ENCODE peak calls at places on chromosomes 6 and 20, in six cellular contexts. A, W, M, O, N and R are unnamed samples.

GRCh38 chr6:105759946-105760345 is 326.2 kb upstream of the PRDM1 start:
- DNase-seq in O (no peak), M (no peak), W (no peak), A (peak; percentile 95), N (no peak), R (peak; percentile 90)

GRCh38 chr6:150962436-150962835 is 96.9 kb downstream of the MTHFD1L start:
- DNase-seq in N (no peak), W (no peak), M (no peak), A (no peak), O (no peak), R (no peak)

GRCh38 chr6:73506246-73506645 is 14.6 kb downstream of the EEF1A1 start:
- DNase-seq in W (no peak), N (no peak), M (no peak), O (no peak), A (no peak), R (no peak)

GRCh38 chr20:13009682-13010406 is 1.1 kb downstream of the SPTLC3 start:
- DNase-seq in O (peak; percentile 65), W (peak; percentile 19), A (peak; percentile 96), N (no peak), M (no peak), R (no peak)

GRCh38 chr6:33298773-33299236 is at the start of gene RGL2:
- DNase-seq in M (peak; percentile 94), N (no peak), O (peak; percentile 94), W (peak; percentile 82), A (peak; percentile 33), R (no peak)

GRCh38 chr20:5146302-5146653 is 19.5 kb downstream of the CDS2 start:
- DNase-seq in N (no peak), M (no peak), O (no peak), W (no peak), A (no peak), R (no peak)

GRCh38 chr6:142902636-142903053 is 42.3 kb downstream of the HIVEP2 start:
- DNase-seq in A (peak; percentile 99), N (no peak), O (peak; percentile 71), W (peak; percentile 25), M (no peak), R (peak; percentile 66)

GRCh38 chr6:156601821-156602301 is 175.3 kb upstream of the ARID1B start:
- DNase-seq in M (no peak), A (no peak), O (no peak), W (no peak), N (no peak), R (no peak)

GRCh38 chr6:134995536-134995935 is 45.6 kb upstream of the ALDH8A1 start:
- DNase-seq in A (no peak), M (no peak), N (no peak), W (no peak), O (no peak), R (no peak)

GRCh38 chr6:109344226-109344625 is 38.0 kb downstream of the CD164 start:
- DNase-seq in A (no peak), O (no peak), W (no peak), M (no peak), N (no peak), R (no peak)

GRCh38 chr6:72646604-72647485 is 25.0 kb downstream of the KCNQ5 start:
- DNase-seq in W (no peak), M (no peak), A (peak; percentile 15), O (no peak), N (no peak), R (no peak)

GRCh38 chr20:45230631-45231030 is 9.5 kb downstream of the SEMG2 start:
- DNase-seq in A (no peak), W (no peak), M (no peak), N (no peak), O (no peak), R (no peak)

GRCh38 chr20:43985608-43986316 is 71.1 kb downstream of the TOX2 start:
- DNase-seq in N (no peak), A (no peak), W (no peak), M (no peak), O (no peak), R (no peak)

GRCh38 chr6:160256445-160256844 is 2.2 kb downstream of the SLC22A2 start:
- DNase-seq in W (no peak), A (no peak), N (no peak), M (no peak), O (no peak), R (peak; percentile 86)

GRCh38 chr20:9514461-9515210 is at the start of gene LAMP5:
- DNase-seq in W (no peak), O (no peak), M (no peak), N (no peak), A (peak; percentile 29), R (no peak)

GRCh38 chr6:2363211-2363610 is 117.8 kb upstream of the GMDS start:
- DNase-seq in O (no peak), W (no peak), N (no peak), A (peak; percentile 12), M (no peak), R (no peak)

GRCh38 chr6:139927742-139928305 is 553.4 kb upstream of the CITED2 start:
- DNase-seq in O (no peak), W (no peak), M (no peak), N (no peak), A (no peak), R (no peak)

GRCh38 chr20:62761058-62761758 is 35.1 kb upstream of the MRGBP start:
- DNase-seq in M (peak; percentile 53), N (no peak), W (no peak), A (no peak), O (peak; percentile 80), R (no peak)

DNA sequence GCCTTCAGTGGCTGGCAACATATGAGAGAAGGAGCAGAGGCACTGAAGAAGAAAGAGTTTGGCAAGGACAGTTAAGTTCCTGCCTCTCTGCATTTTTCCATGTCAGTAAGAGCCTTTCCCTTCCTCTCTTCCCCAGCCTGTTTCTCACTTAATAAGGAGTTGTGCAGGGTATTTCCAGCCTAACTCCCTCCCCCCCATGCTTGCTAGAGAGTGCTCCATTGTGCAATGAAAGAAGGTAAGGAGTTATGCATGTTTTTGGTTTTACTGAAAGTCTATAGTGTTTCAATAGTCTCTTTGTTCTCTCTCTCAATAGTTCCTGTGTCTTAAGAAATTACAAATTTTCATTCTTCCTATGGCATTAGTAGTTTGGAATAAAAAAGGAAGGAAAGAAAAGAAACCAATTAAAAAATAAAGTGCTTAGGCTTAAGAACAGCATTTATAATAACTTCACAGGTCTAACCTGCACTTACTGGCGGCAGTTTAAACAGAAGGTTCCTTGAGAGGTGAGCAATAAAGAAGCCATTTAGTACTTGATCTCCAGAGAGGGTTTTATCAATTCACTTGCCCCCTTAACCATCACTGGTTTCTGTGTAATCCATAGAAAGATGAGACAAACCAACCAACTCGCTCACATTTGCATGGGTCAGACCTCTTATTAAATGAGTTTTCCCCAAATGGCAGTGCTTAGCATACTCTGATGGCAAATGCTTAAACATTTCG is 251.1 kb downstream of the PTPRT start:
- DNase-seq in M (no peak), O (no peak), A (no peak), W (no peak), N (no peak), R (no peak)
- H3K27ac ChIP-seq in M (no peak overlapping the region), O (no peak overlapping the region), A (no peak overlapping the region), W (no peak overlapping the region), N (no peak overlapping the region), R (no peak overlapping the region)

DNA sequence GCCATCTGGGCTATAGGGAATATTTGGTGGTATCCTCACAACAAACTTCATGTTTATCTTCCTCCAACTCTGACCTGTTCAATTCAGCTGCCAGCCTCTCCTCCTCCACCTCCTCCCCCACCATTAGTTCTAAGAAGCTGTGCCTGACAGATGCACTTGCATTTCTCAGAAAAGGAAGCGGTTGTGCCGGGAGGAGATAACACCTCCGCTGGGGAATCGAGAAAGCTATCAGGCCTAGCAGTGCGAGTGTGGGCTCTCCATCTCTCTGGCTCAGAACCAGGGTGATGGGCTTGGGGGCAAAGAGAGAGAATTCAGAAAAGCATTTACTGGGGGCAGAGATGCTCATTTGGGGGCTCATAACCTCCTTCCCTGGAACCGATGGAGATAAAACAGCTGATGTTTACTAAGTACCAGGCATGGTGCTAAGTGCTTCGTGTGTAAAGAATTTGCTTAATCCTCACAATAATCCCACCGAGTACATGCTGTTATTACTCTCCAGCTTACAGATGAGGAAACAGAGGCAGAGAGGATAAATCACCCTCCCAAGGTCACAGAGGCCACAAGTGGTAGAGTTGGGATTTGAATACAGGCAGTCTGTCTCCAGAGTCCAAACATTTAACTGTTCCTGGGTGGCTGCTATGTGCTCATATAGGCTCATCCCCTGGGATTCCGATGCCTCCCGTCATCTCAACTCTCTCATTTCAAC is 38.3 kb downstream of the COX4I2 start:
- DNase-seq in N (no peak), A (peak; percentile 25), O (no peak), W (no peak), M (no peak), R (no peak)
- H3K4me3 ChIP-seq in N (no peak overlapping the region), A (no peak overlapping the region), O (no peak overlapping the region), W (no peak overlapping the region), M (peak overlapping the region; percentile 17), R (no peak overlapping the region)

GRCh38 chr20:38112249-38112942 is 52.7 kb downstream of the TGM2 start:
- DNase-seq in N (no peak), W (no peak), O (no peak), A (no peak), M (peak; percentile 68), R (no peak)
- TF ChIP-seq CTCF in N (no peak), W (no peak), O (no peak), A (no peak), M (no peak), R (no peak)

GRCh38 chr6:42758756-42759430 is 13.0 kb upstream of the TBCC start:
- DNase-seq in A (no peak), W (no peak), O (no peak), M (no peak), N (no peak), R (no peak)

GRCh38 chr6:42761287-42762067 is 15.6 kb upstream of the TBCC start:
- DNase-seq in O (no peak), A (no peak), W (no peak), M (no peak), N (no peak), R (no peak)

GRCh38 chr6:42762950-42763349 is 17.0 kb upstream of the TBCC start:
- DNase-seq in O (no peak), M (no peak), W (no peak), N (no peak), A (no peak), R (no peak)

GRCh38 chr6:42764883-42765653 is 16.8 kb upstream of the BICRAL start:
- DNase-seq in A (no peak), W (no peak), M (no peak), N (no peak), O (no peak), R (no peak)

GRCh38 chr6:42762338-42762929 is 16.5 kb upstream of the TBCC start:
- DNase-seq in M (no peak), N (no peak), W (no peak), A (no peak), O (no peak), R (no peak)
- H3K27ac ChIP-seq in M (no peak overlapping the region), N (no peak overlapping the region), W (no peak overlapping the region), A (no peak overlapping the region), O (no peak overlapping the region), R (no peak overlapping the region)

GRCh38 chr20:59577809-59578601 is 26.3 kb upstream of the PHACTR3 start:
- DNase-seq in A (no peak), M (no peak), W (no peak), O (peak; percentile 53), N (no peak), R (no peak)

GRCh38 chr20:59576216-59576953 is 28.0 kb upstream of the PHACTR3 start:
- DNase-seq in A (no peak), W (no peak), M (no peak), N (no peak), O (no peak), R (no peak)

GRCh38 chr20:59575653-59576052 is 28.7 kb upstream of the PHACTR3 start:
- DNase-seq in W (no peak), A (no peak), M (no peak), N (no peak), O (no peak), R (no peak)

GRCh38 chr20:59578602-59579403 is 25.5 kb upstream of the PHACTR3 start:
- DNase-seq in W (no peak), A (no peak), O (peak; percentile 29), N (no peak), M (no peak), R (no peak)

GRCh38 chr20:59577037-59577808 is 27.1 kb upstream of the PHACTR3 start:
- DNase-seq in N (no peak), A (no peak), W (no peak), M (no peak), O (peak; percentile 29), R (no peak)
- H3K4me3 ChIP-seq in N (peak overlapping the region; percentile 38), A (no peak overlapping the region), W (no peak overlapping the region), M (no peak overlapping the region), O (no peak overlapping the region), R (no peak overlapping the region)